ENCODE peak calls at places on chromosomes 2 and 18, in four cellular contexts. E is CD8-positive, alpha-beta memory T cell; Z is Peyer's patch; T is IMR-90. F is an unnamed sample. For H3K27me3, the result is how much of the 10 kb centered on the place peaks cover.

GRCh38 chr18:46152436-46152807 is 48.2 kb downstream of the HAUS1 start:
- DNase-seq in E (no peak), Z (no peak), T (peak), F (peak)

GRCh38 chr18:10291568-10291981 is 162.9 kb upstream of the APCDD1 start:
- DNase-seq in Z (no peak), T (peak), E (no peak), F (no peak)

GRCh38 chr18:47163241-47163640 is 12.9 kb downstream of the IER3IP1 start:
- DNase-seq in E (no peak), T (peak), Z (no peak), F (peak)

GRCh38 chr2:104539649-104540048 is 314.3 kb upstream of the POU3F3 start:
- DNase-seq in E (no peak), T (no peak), Z (no peak), F (no peak)

GRCh38 chr2:192140236-192140839 is 54.4 kb downstream of the TMEFF2 start:
- DNase-seq in Z (no peak), E (no peak), T (no peak), F (no peak)

GRCh38 chr2:105438104-105438929 is 39.5 kb upstream of the FHL2 start:
- DNase-seq in Z (no peak), E (no peak), T (peak), F (no peak)

GRCh38 chr2:8203354-8203753 is 478.5 kb upstream of the ID2 start:
- DNase-seq in Z (no peak), T (no peak), E (no peak), F (no peak)

GRCh38 chr18:13361422-13361821 is 142.9 kb downstream of the LDLRAD4 start:
- DNase-seq in T (no peak), Z (no peak), E (no peak), F (no peak)

GRCh38 chr2:229920011-229920781 is 1.6 kb downstream of the TRIP12 start:
- DNase-seq in T (no peak), Z (peak), E (peak), F (no peak)

GRCh38 chr2:106037922-106038321 is 156.2 kb downstream of the UXS1 start:
- DNase-seq in T (no peak), E (no peak), Z (no peak), F (no peak)

GRCh38 chr2:105880637-105881036 is 135.9 kb downstream of the NCK2 start:
- DNase-seq in Z (no peak), E (no peak), T (no peak), F (no peak)

GRCh38 chr2:20670315-20671035 is 3.5 kb downstream of the GDF7 start:
- DNase-seq in T (no peak), Z (no peak), E (no peak), F (no peak)
- H3K27me3 ChIP-seq in T (half or more), Z (under half), E (under half), F (under half)

GRCh38 chr2:215419113-215419512 is 16.8 kb downstream of the FN1 start:
- DNase-seq in T (no peak), E (no peak), Z (no peak), F (no peak)

GRCh38 chr2:215416656-215417055 is 19.2 kb downstream of the FN1 start:
- DNase-seq in E (no peak), T (no peak), Z (no peak), F (no peak)

GRCh38 chr2:215417400-215417951 is 18.4 kb downstream of the FN1 start:
- DNase-seq in T (no peak), E (no peak), Z (no peak), F (no peak)

GRCh38 chr2:215419769-215420470 is 15.9 kb downstream of the FN1 start:
- DNase-seq in Z (no peak), E (no peak), T (no peak), F (no peak)

DNA sequence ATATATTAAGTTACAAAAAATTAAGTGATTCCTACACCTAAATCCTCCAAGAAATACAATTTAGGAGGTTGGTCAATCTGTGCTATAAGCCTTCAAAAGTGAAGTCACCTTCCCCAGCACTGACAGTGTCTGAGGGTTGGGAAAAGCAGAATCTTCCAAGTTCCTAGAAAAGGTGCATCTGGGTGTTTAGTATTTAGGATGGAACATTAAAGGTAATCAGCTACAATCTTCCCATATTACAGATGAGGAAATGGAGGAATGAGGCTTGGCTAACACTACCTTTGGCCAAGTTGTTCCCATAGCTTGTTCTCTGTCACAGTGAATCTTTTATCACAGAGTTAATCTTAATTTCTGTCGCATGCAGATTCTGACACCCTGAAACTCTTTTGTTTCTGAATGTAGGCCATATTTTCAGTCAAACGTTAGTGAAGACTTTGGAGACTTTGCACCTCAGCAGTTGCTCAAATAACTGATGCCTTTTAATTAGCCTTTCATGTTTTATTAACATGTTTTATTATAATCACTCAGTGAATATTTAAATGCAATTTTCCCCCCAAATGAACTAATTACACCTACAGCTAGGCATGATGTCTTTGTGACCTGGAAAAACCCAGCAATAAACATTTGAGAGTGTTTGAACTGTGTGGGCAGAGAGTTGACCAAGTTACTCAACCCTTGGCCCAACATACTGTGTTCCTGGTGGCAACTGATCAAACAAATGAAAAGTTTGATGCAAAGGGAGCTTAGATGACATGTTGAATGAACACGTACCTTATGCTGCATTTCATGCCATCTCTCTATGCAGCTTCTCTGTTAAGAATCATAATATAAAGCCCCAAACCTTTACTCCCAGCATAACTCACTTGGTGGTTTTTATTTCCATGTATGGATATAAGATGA is 17.6 kb downstream of the FN1 start:
- DNase-seq in T (no peak), Z (no peak), E (no peak), F (no peak)
- H3K4me3 ChIP-seq in T (no peak), Z (no peak), E (no peak), F (no peak)

GRCh38 chr18:22166070-22166972 is 3.1 kb upstream of the GATA6 start:
- DNase-seq in Z (no peak), T (no peak), E (no peak), F (no peak)
- H3K27me3 ChIP-seq in Z (under half), T (half or more), E (half or more), F (under half)

DNA sequence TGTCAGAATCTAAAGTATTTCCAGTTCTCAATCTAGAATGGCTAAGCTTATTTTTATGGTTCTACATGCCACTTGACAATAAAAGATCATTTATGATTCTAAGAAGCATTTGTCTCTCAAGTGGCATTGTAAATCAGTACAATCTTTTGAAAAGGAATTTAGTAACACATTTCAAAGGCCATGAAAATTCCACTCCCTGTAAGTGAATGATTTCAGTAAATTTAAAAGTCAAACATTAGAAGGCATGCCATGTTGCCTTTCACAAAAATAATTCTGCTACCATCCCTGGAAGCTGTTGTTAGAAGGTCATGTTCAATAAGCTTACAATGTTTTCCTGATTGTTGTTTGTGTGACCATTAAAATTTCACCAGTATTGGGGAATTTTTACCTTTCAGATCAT is 142.9 kb downstream of the RPIA start:
- DNase-seq in Z (no peak), E (no peak), T (no peak), F (no peak)
- H3K4me3 ChIP-seq in Z (no peak), E (no peak), T (no peak), F (no peak)

GRCh38 chr2:166184789-166185188 is 57.0 kb upstream of the SCN1A start:
- DNase-seq in Z (no peak), E (no peak), T (peak), F (peak)

GRCh38 chr2:166180951-166181812 is 53.4 kb upstream of the SCN1A start:
- DNase-seq in T (peak), E (no peak), Z (peak), F (peak)

GRCh38 chr2:166173263-166173662 is 45.4 kb upstream of the SCN1A start:
- DNase-seq in T (no peak), E (no peak), Z (no peak), F (no peak)

GRCh38 chr2:166181813-166182154 is 54.0 kb upstream of the SCN1A start:
- DNase-seq in E (no peak), T (no peak), Z (no peak), F (no peak)

GRCh38 chr2:166179201-166179600 is 51.4 kb upstream of the SCN1A start:
- DNase-seq in Z (no peak), T (peak), E (no peak), F (peak)
- H3K27me3 ChIP-seq in Z (under half), T (under half), E (under half), F (under half)

DNA sequence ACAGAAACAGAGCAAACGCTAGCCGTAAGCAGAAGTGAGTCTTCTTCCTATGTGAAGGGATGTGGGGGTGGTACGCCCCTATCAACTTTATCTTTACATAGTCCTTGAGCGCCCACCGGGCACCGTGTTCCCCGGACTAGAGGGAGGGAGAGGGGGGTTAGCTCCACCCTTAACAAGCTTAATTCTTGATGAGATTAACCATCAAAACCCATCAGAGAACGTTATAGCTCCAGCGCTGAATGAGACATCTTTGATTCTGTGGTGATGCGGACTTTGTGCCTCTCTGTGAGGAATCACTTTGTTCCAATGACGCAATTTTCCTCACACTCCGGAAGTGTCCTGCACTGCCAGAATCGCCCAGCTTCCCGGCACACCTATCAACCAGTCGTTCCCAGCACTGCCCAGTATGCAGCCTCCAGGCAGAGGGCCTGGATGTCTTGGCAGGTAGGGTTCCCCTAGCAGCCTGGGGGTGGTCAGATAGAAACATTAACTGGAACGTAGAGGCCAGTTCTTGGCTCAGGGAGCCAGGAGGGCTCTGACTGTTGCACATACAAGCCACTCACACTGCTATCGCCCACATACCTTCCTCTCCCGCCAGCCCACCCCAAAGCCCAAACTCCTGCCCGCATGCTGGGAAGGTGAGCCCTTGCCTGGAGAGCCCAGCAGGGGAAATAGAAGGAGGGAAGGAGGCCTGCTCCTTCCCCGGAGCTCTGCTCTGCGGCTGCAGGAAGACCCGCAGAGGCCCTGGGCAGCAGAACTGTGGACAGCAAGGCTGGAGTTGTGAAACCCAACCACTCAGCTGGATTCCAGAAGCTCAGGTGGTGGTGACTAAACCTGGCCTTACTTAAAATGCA is 1.9 kb upstream of the ODC1 start:
- DNase-seq in Z (no peak), T (no peak), E (no peak), F (peak)
- H3K4me3 ChIP-seq in Z (no peak), T (no peak), E (no peak), F (no peak)

DNA sequence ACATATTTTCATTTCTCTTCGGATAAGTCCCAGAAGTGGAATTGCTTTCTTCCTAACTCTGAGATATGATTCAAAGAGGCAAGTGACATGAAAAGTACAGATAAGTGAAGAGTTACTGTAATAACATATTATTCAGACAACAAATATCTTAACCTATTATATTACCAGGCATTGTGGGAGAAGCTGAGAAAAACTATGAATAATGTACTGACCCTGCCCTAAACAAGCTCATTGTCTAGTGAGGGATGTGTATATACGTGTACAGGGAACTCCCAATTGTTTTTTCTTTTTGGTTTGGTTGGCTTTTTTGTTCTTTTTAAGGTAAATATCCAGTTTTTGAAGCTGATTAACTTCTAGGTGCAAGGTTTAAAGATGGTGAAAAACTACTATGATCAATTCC is 26.5 kb downstream of the NCKAP1 start:
- DNase-seq in T (no peak), E (no peak), Z (no peak), F (peak)
- H3K27me3 ChIP-seq in T (under half), E (under half), Z (under half), F (under half)